ENCODE peak calls at places on chromosomes 12 and 14, in four cellular contexts. One of them, this sample, is unnamed.

GRCh38 chr12:120466560-120467315 is 2.8 kb downstream of the SRSF9 start:
- DNase-seq in body of pancreas: peak; percentile 64
- DNase-seq in epithelial cell of esophagus: peak; percentile 62
- DNase-seq in upper lobe of right lung: no peak
- DNase-seq in this sample: no peak

GRCh38 chr14:81344461-81345160 is 55.5 kb downstream of the STON2 start:
- DNase-seq in epithelial cell of esophagus: no peak
- DNase-seq in upper lobe of right lung: no peak
- DNase-seq in body of pancreas: no peak
- DNase-seq in this sample: no peak

GRCh38 chr12:11689591-11690158 is 40.2 kb downstream of the ETV6 start:
- DNase-seq in upper lobe of right lung: no peak
- DNase-seq in epithelial cell of esophagus: no peak
- DNase-seq in body of pancreas: no peak
- DNase-seq in this sample: no peak

GRCh38 chr14:76348898-76349297 is 27.0 kb upstream of the ESRRB start:
- DNase-seq in epithelial cell of esophagus: peak; percentile 7
- DNase-seq in upper lobe of right lung: no peak
- DNase-seq in body of pancreas: no peak
- DNase-seq in this sample: no peak

GRCh38 chr12:92442782-92443181 is 260.0 kb upstream of the PLEKHG7 start:
- DNase-seq in body of pancreas: no peak
- DNase-seq in upper lobe of right lung: no peak
- DNase-seq in epithelial cell of esophagus: peak; percentile 28
- DNase-seq in this sample: no peak

GRCh38 chr12:52617403-52617785 is 965 bp downstream of the KRT73 start:
- DNase-seq in epithelial cell of esophagus: no peak
- DNase-seq in body of pancreas: no peak
- DNase-seq in upper lobe of right lung: no peak
- DNase-seq in this sample: no peak

GRCh38 chr12:131736807-131737484 is 26.1 kb downstream of the SFSWAP start:
- DNase-seq in epithelial cell of esophagus: peak; percentile 98
- DNase-seq in body of pancreas: no peak
- DNase-seq in upper lobe of right lung: peak; percentile 81
- DNase-seq in this sample: no peak

GRCh38 chr12:72330291-72330690 is 58.1 kb downstream of the TRHDE start:
- DNase-seq in upper lobe of right lung: no peak
- DNase-seq in body of pancreas: no peak
- DNase-seq in epithelial cell of esophagus: no peak
- DNase-seq in this sample: no peak

GRCh38 chr12:52633383-52633782 is 15.0 kb upstream of the KRT73 start:
- DNase-seq in epithelial cell of esophagus: no peak
- DNase-seq in upper lobe of right lung: no peak
- DNase-seq in body of pancreas: no peak
- DNase-seq in this sample: no peak

GRCh38 chr14:62144863-62145262 is 382.6 kb downstream of the SNAPC1 start:
- DNase-seq in upper lobe of right lung: no peak
- DNase-seq in epithelial cell of esophagus: no peak
- DNase-seq in body of pancreas: no peak
- DNase-seq in this sample: no peak

GRCh38 chr12:45336331-45336730 is 120.4 kb downstream of the ANO6 start:
- DNase-seq in epithelial cell of esophagus: peak; percentile 94
- DNase-seq in upper lobe of right lung: no peak
- DNase-seq in body of pancreas: no peak
- DNase-seq in this sample: no peak

GRCh38 chr14:38255408-38255672 is 553 bp downstream of the CLEC14A start:
- DNase-seq in body of pancreas: no peak
- DNase-seq in epithelial cell of esophagus: no peak
- DNase-seq in upper lobe of right lung: peak; percentile 66
- DNase-seq in this sample: no peak

GRCh38 chr14:74141703-74142102 is 56.9 kb downstream of the LIN52 start:
- DNase-seq in epithelial cell of esophagus: peak; percentile 54
- DNase-seq in upper lobe of right lung: no peak
- DNase-seq in body of pancreas: no peak
- DNase-seq in this sample: no peak

GRCh38 chr12:95258146-95258545 is 40.5 kb downstream of the VEZT start:
- DNase-seq in epithelial cell of esophagus: peak; percentile 59
- DNase-seq in upper lobe of right lung: no peak
- DNase-seq in body of pancreas: no peak
- DNase-seq in this sample: no peak

GRCh38 chr12:58171914-58172313 is 230.5 kb downstream of the ATP23 start:
- DNase-seq in upper lobe of right lung: no peak
- DNase-seq in epithelial cell of esophagus: no peak
- DNase-seq in body of pancreas: peak; percentile 17
- DNase-seq in this sample: no peak

GRCh38 chr14:92501891-92502351 is 11.7 kb upstream of the RIN3 start:
- DNase-seq in epithelial cell of esophagus: no peak
- DNase-seq in upper lobe of right lung: no peak
- DNase-seq in body of pancreas: no peak
- DNase-seq in this sample: no peak

GRCh38 chr12:55499810-55500252 is 7.7 kb downstream of the OR6C68 start:
- DNase-seq in upper lobe of right lung: no peak
- DNase-seq in epithelial cell of esophagus: no peak
- DNase-seq in body of pancreas: peak; percentile 18
- DNase-seq in this sample: no peak

GRCh38 chr12:53752651-53753050 is 872 bp upstream of the CISTR start:
- DNase-seq in upper lobe of right lung: no peak
- DNase-seq in epithelial cell of esophagus: no peak
- DNase-seq in body of pancreas: no peak
- DNase-seq in this sample: no peak

GRCh38 chr14:74596747-74597456 is 15.1 kb downstream of the LTBP2 start:
- DNase-seq in upper lobe of right lung: no peak
- DNase-seq in epithelial cell of esophagus: no peak
- DNase-seq in body of pancreas: no peak
- DNase-seq in this sample: no peak

GRCh38 chr14:89926709-89927108 is 27.8 kb downstream of the EFCAB11 start:
- DNase-seq in upper lobe of right lung: no peak
- DNase-seq in body of pancreas: no peak
- DNase-seq in epithelial cell of esophagus: peak; percentile 74
- DNase-seq in this sample: no peak

GRCh38 chr14:91897121-91897701 is 29.9 kb upstream of the TC2N start:
- DNase-seq in upper lobe of right lung: peak; percentile 85
- DNase-seq in epithelial cell of esophagus: no peak
- DNase-seq in body of pancreas: peak; percentile 92
- DNase-seq in this sample: no peak

GRCh38 chr12:52178984-52179383 is 12.8 kb downstream of the KRT80 start:
- DNase-seq in epithelial cell of esophagus: no peak
- DNase-seq in upper lobe of right lung: no peak
- DNase-seq in body of pancreas: no peak
- DNase-seq in this sample: no peak

GRCh38 chr14:90508536-90509254 is 111.9 kb downstream of the CALM1 start:
- DNase-seq in upper lobe of right lung: no peak
- DNase-seq in body of pancreas: peak; percentile 71
- DNase-seq in epithelial cell of esophagus: peak; percentile 81
- DNase-seq in this sample: no peak

GRCh38 chr12:79006306-79006705 is 141.7 kb downstream of the SYT1 start:
- DNase-seq in epithelial cell of esophagus: peak; percentile 43
- DNase-seq in body of pancreas: no peak
- DNase-seq in upper lobe of right lung: no peak
- DNase-seq in this sample: no peak

DNA sequence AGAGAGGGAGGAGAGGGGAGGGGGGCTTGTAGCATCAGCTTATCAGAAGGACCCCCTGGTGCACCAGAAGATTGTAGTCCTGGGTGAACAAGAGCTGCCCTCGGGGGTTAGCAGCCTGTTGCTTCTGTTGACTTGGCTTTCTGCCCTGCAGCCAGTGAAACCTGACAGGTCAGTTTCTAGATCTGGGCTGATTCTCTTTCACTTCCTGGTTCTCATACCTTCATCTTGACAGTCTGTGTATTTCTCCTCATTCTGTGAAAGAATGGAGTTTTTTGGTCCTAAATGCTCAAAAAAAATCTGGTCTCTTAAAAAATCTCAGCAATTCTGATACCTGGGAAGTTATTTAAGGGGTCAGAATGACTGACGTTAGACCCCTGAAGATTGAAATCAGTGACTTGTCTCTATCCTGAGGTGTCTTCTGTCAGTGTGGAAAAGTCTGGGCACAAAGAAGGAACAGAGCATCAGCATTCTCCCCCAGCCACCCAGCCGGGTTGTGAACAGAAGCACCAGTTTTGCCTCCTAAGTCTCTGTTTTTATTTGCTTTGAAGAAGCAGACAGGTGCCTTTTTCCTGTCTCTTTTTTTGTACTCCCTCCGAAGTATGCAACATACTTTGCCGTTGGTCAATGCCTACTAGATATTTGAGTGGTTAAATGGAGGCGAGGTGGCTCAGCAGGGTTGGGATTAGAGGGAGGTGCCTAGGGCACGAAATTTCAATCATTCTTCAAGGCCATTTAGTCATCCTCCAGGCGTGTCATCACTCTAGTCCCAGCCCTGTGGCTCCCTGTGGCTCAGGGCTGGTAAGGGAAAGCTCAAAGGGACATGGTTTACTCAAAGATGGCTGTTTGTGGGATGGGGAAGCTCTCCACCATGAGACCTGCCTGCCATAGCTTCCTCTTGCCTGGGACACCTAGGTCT is 24.0 kb downstream of the TTC9 start:
- DNase-seq in upper lobe of right lung: peak; percentile 75
- DNase-seq in epithelial cell of esophagus: peak; percentile 92
- DNase-seq in body of pancreas: peak; percentile 91
- DNase-seq in this sample: no peak
- TF ChIP-seq CTCF in upper lobe of right lung: no peak
- TF ChIP-seq CTCF in epithelial cell of esophagus: no peak
- TF ChIP-seq CTCF in body of pancreas: no peak
- TF ChIP-seq CTCF in this sample: no peak

GRCh38 chr14:24131549-24131966 is 1.1 kb downstream of the FITM1 start:
- DNase-seq in body of pancreas: no peak
- DNase-seq in upper lobe of right lung: no peak
- DNase-seq in epithelial cell of esophagus: no peak
- DNase-seq in this sample: no peak
- H3K4me3 ChIP-seq in body of pancreas: no peak overlapping the region
- H3K4me3 ChIP-seq in upper lobe of right lung: no peak overlapping the region
- H3K4me3 ChIP-seq in epithelial cell of esophagus: no peak overlapping the region
- H3K4me3 ChIP-seq in this sample: no peak overlapping the region

GRCh38 chr14:93912785-93913184 is 14.4 kb upstream of the FAM181A start:
- DNase-seq in body of pancreas: no peak
- DNase-seq in upper lobe of right lung: no peak
- DNase-seq in epithelial cell of esophagus: no peak
- DNase-seq in this sample: no peak
- TF ChIP-seq CTCF in body of pancreas: no peak
- TF ChIP-seq CTCF in upper lobe of right lung: no peak
- TF ChIP-seq CTCF in epithelial cell of esophagus: no peak
- TF ChIP-seq CTCF in this sample: no peak

GRCh38 chr12:75390156-75390898 is 562 bp upstream of the GLIPR1L2 start:
- DNase-seq in epithelial cell of esophagus: no peak
- DNase-seq in upper lobe of right lung: no peak
- DNase-seq in body of pancreas: no peak
- DNase-seq in this sample: no peak
- H3K4me3 ChIP-seq in epithelial cell of esophagus: peak overlapping the region; percentile 69
- H3K4me3 ChIP-seq in upper lobe of right lung: peak overlapping the region; percentile 64
- H3K4me3 ChIP-seq in body of pancreas: no peak overlapping the region
- H3K4me3 ChIP-seq in this sample: peak overlapping the region; percentile 82

GRCh38 chr14:100115726-100116125 is 43.7 kb downstream of the DEGS2 start:
- DNase-seq in body of pancreas: no peak
- DNase-seq in upper lobe of right lung: no peak
- DNase-seq in epithelial cell of esophagus: no peak
- DNase-seq in this sample: no peak

GRCh38 chr14:100116134-100116533 is 43.3 kb downstream of the DEGS2 start:
- DNase-seq in body of pancreas: no peak
- DNase-seq in epithelial cell of esophagus: no peak
- DNase-seq in upper lobe of right lung: peak; percentile 15
- DNase-seq in this sample: no peak

GRCh38 chr14:100117026-100117425 is 42.4 kb downstream of the DEGS2 start:
- DNase-seq in body of pancreas: no peak
- DNase-seq in epithelial cell of esophagus: no peak
- DNase-seq in upper lobe of right lung: peak; percentile 48
- DNase-seq in this sample: no peak

GRCh38 chr14:100114109-100114765 is 45.2 kb downstream of the DEGS2 start:
- DNase-seq in epithelial cell of esophagus: no peak
- DNase-seq in body of pancreas: no peak
- DNase-seq in upper lobe of right lung: peak; percentile 59
- DNase-seq in this sample: no peak

DNA sequence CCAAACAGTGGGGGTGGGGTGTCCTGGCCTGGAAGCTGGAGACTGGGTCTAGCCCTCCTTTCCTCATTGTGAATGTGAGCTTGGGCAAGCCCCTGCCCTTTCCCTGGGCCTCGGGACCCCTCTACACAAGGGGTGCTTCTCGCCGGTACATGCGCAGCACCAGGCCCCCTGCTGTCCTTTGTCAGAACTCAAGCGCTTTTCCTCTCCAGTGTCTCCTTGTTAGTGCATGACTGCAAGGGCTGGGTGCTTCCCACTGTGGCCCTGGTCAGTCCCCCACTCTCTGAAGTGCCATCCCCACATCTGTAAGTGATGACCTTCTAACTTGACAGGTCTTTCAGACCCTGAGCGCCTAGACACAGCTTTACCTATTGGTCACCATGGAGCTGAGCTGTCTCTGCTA is 44.2 kb downstream of the DEGS2 start:
- DNase-seq in epithelial cell of esophagus: no peak
- DNase-seq in upper lobe of right lung: peak; percentile 41
- DNase-seq in body of pancreas: no peak
- DNase-seq in this sample: no peak
- TF ChIP-seq CTCF in epithelial cell of esophagus: no peak
- TF ChIP-seq CTCF in upper lobe of right lung: no peak
- TF ChIP-seq CTCF in body of pancreas: no peak
- TF ChIP-seq CTCF in this sample: no peak

GRCh38 chr12:28025821-28026505 is 53.4 kb upstream of the PTHLH start:
- DNase-seq in body of pancreas: no peak
- DNase-seq in upper lobe of right lung: no peak
- DNase-seq in epithelial cell of esophagus: no peak
- DNase-seq in this sample: no peak

GRCh38 chr12:28027328-28027727 is 54.8 kb upstream of the PTHLH start:
- DNase-seq in body of pancreas: no peak
- DNase-seq in upper lobe of right lung: no peak
- DNase-seq in epithelial cell of esophagus: no peak
- DNase-seq in this sample: no peak

GRCh38 chr12:28027947-28028724 is 55.6 kb upstream of the PTHLH start:
- DNase-seq in epithelial cell of esophagus: peak; percentile 34
- DNase-seq in upper lobe of right lung: no peak
- DNase-seq in body of pancreas: no peak
- DNase-seq in this sample: no peak

GRCh38 chr12:28024231-28024995 is 51.9 kb upstream of the PTHLH start:
- DNase-seq in epithelial cell of esophagus: peak; percentile 91
- DNase-seq in upper lobe of right lung: no peak
- DNase-seq in body of pancreas: no peak
- DNase-seq in this sample: no peak

GRCh38 chr12:28026701-28027100 is 54.2 kb upstream of the PTHLH start:
- DNase-seq in body of pancreas: no peak
- DNase-seq in epithelial cell of esophagus: peak; percentile 92
- DNase-seq in upper lobe of right lung: no peak
- DNase-seq in this sample: no peak
- H3K4me3 ChIP-seq in body of pancreas: no peak overlapping the region
- H3K4me3 ChIP-seq in epithelial cell of esophagus: no peak overlapping the region
- H3K4me3 ChIP-seq in upper lobe of right lung: no peak overlapping the region
- H3K4me3 ChIP-seq in this sample: no peak overlapping the region

This sample was measured in GM12864.